ENCODE peak calls at places on chromosome 11, in ten cellular contexts. E is KBM-7; O is M059J; S is fibroblast of mammary gland; K is stimulated activated CD8-positive, alpha-beta memory T cell treated with anti-CD3 and anti-CD28 coated beads, Interleukin-4, amount 100 ng/mL, for 24 hours; N is iPS-NIHi11; Z is Daoy; U is activated CD8-positive, alpha-beta memory T cell treated with anti-CD3 and anti-CD28 coated beads for 1 hour; X is H54; Q is NCI-H2171 treated with DMSO at 0.1 percent for 48 hours. V is an unnamed sample.

GRCh38 chr11:64538501-64538951 is 52.5 kb upstream of the SLC22A12 start:
- DNase-seq in E (peak; percentile 83), O (no peak), S (no peak), K (no peak), N (no peak), Z (no peak), U (no peak), X (no peak), Q (peak; percentile 44), V (no peak)

GRCh38 chr11:2891291-2891690 is 5.7 kb upstream of the CDKN1C start:
- DNase-seq in E (no peak), O (no peak), S (no peak), K (no peak), N (no peak), Z (no peak), U (no peak), X (no peak), Q (no peak), V (no peak)

GRCh38 chr11:120518356-120518755 is 6.8 kb downstream of the GRIK4 start:
- DNase-seq in E (no peak), O (no peak), S (no peak), K (no peak), N (no peak), Z (no peak), U (no peak), X (no peak), Q (no peak), V (no peak)

GRCh38 chr11:120667281-120667680 is 155.7 kb downstream of the GRIK4 start:
- DNase-seq in E (no peak), O (no peak), S (peak; percentile 34), K (no peak), N (no peak), Z (peak; percentile 44), U (no peak), X (no peak), Q (no peak), V (no peak)

GRCh38 chr11:10450451-10451398 is 4.3 kb upstream of the AMPD3 start:
- DNase-seq in E (peak; percentile 36), O (peak; percentile 66), S (no peak), K (no peak), N (peak; percentile 85), Z (no peak), U (no peak), X (no peak), Q (peak; percentile 66), V (no peak)

GRCh38 chr11:8318536-8318935 is 54.9 kb upstream of the LMO1 start:
- DNase-seq in E (no peak), O (no peak), S (no peak), K (no peak), N (peak; percentile 82), Z (peak; percentile 44), U (no peak), X (no peak), Q (no peak), V (no peak)

GRCh38 chr11:31764186-31764730 is 46.9 kb downstream of the PAX6 start:
- DNase-seq in E (no peak), O (no peak), S (no peak), K (no peak), N (no peak), Z (no peak), U (no peak), X (no peak), Q (no peak), V (no peak)

GRCh38 chr11:18455686-18456372 is at the start of gene LDHAL6A:
- DNase-seq in E (no peak), O (no peak), S (no peak), K (no peak), N (peak; percentile 19), Z (no peak), U (no peak), X (no peak), Q (no peak), V (no peak)

GRCh38 chr11:120212259-120212888 is 1.5 kb downstream of the OAF start:
- DNase-seq in E (no peak), O (no peak), S (no peak), K (no peak), N (no peak), Z (peak; percentile 38), U (no peak), X (no peak), Q (no peak), V (no peak)